ENCODE peak calls at places on chromosomes 12 and 14, in seven cellular contexts. B, G, N, V, R, D and A are unnamed samples.
A peak's percentile ranks its signal among the peaks of the same experiment; 100 is the strongest.

GRCh38 chr12:26281320-26281719 is 85.9 kb downstream of the SSPN start:
- DNase-seq in B (no peak), G (no peak), N (no peak), V (no peak), R (no peak), D (peak; percentile 79), A (no peak)

GRCh38 chr14:72104011-72104613 is 171.9 kb downstream of the RGS6 start:
- DNase-seq in B (no peak), G (peak; percentile 6), N (no peak), V (peak; percentile 19), R (peak; percentile 85), D (no peak), A (peak; percentile 26)

GRCh38 chr14:74614508-74615495 is 2.8 kb upstream of the LTBP2 start:
- DNase-seq in B (no peak), G (no peak), N (no peak), V (no peak), R (no peak), D (peak; percentile 57), A (no peak)

GRCh38 chr14:89283327-89284060 is 133.5 kb downstream of the FOXN3 start:
- DNase-seq in B (no peak), G (no peak), N (no peak), V (no peak), R (no peak), D (no peak), A (peak; percentile 39)

GRCh38 chr12:501722-502447 is 42.1 kb downstream of the B4GALNT3 start:
- DNase-seq in B (no peak), G (no peak), N (no peak), V (no peak), R (peak; percentile 73), D (no peak), A (no peak)

GRCh38 chr14:75343914-75344313 is 65.3 kb downstream of the FOS start:
- DNase-seq in B (no peak), G (no peak), N (peak; percentile 82), V (no peak), R (no peak), D (peak; percentile 93), A (no peak)

GRCh38 chr14:105058521-105059034 is 6.7 kb downstream of the GPR132 start:
- DNase-seq in B (no peak), G (no peak), N (no peak), V (no peak), R (no peak), D (no peak), A (no peak)

GRCh38 chr12:109582636-109583035 is 9.0 kb downstream of the MVK start:
- DNase-seq in B (no peak), G (peak; percentile 23), N (no peak), V (no peak), R (peak; percentile 82), D (no peak), A (no peak)

GRCh38 chr12:120367924-120368788 is 808 bp downstream of the MSI1 start:
- DNase-seq in B (no peak), G (no peak), N (no peak), V (no peak), R (peak; percentile 82), D (no peak), A (no peak)

GRCh38 chr12:121388421-121388981 is 11.4 kb upstream of the RNF34 start:
- DNase-seq in B (peak; percentile 76), G (peak; percentile 32), N (peak; percentile 77), V (no peak), R (no peak), D (peak; percentile 84), A (no peak)

GRCh38 chr12:43883748-43884147 is 47.9 kb downstream of the TMEM117 start:
- DNase-seq in B (no peak), G (no peak), N (no peak), V (no peak), R (no peak), D (no peak), A (no peak)

GRCh38 chr12:13046914-13047472 is 2.8 kb downstream of the FAM234B start:
- DNase-seq in B (no peak), G (no peak), N (no peak), V (no peak), R (no peak), D (no peak), A (no peak)

DNA sequence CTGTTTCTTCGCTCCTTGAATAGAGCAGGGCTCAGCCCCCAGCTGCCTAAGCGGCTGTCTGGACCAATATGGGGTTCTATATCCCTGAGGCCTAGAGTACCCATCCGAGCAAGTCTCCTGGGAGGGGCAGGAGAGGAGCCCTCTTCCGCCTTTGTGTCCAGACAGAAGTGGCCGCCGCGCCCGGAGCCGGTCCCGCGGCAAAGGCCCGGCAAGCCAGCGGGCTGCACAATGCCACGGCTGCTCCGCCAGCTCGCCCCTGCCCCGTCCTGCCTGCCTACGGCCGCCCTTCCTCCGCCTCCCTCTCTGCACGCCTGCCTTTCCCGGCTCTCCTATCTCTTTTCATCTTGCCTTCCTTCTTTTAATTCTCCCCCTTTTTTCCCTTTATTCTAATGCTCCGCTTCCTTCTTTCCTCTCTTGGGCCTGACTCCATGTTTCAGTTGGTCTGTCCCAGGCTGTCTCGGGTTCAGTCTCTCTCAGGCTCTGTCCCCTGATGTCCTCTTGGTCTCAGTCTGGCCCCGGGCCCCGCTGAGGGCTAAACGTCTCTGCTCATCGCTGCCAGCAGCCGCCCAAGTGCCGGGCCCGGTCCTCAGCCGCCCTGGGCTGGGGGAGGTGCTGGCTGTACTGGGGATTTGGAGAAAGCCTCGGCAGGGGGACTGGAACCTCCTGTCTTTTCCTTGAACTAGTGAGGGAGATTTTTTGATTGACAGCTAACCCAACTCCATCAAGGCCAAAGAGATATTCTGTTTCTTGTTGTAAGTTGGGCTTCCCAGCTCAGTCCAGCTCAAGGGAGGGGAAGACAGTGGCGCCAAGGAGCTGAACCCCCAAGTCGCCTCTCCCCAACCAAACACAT is 2.4 kb upstream of the HOXC9 start:
- DNase-seq in B (no peak), G (no peak), N (no peak), V (no peak), R (no peak), D (peak; percentile 17), A (no peak)
- H3K4me3 ChIP-seq in B (no peak overlapping the region), G (no peak overlapping the region), N (no peak overlapping the region), V (no peak overlapping the region), R (no peak overlapping the region), D (peak overlapping the region; percentile 98), A (no peak overlapping the region)

GRCh38 chr12:22731231-22731630 is 106.3 kb downstream of the ETNK1 start:
- DNase-seq in B (no peak), G (no peak), N (peak; percentile 14), V (no peak), R (no peak), D (peak; percentile 12), A (no peak)

GRCh38 chr12:22729431-22729830 is 104.5 kb downstream of the ETNK1 start:
- DNase-seq in B (no peak), G (no peak), N (no peak), V (no peak), R (no peak), D (no peak), A (no peak)

GRCh38 chr12:22733756-22734155 is 108.8 kb downstream of the ETNK1 start:
- DNase-seq in B (no peak), G (no peak), N (peak; percentile 67), V (no peak), R (no peak), D (peak; percentile 37), A (no peak)

GRCh38 chr12:22729898-22730443 is 105.0 kb downstream of the ETNK1 start:
- DNase-seq in B (peak; percentile 18), G (no peak), N (peak; percentile 60), V (no peak), R (no peak), D (peak; percentile 91), A (no peak)

GRCh38 chr12:22728989-22729388 is 104.0 kb downstream of the ETNK1 start:
- DNase-seq in B (no peak), G (no peak), N (no peak), V (no peak), R (no peak), D (no peak), A (no peak)
- H3K4me3 ChIP-seq in B (no peak overlapping the region), G (no peak overlapping the region), N (no peak overlapping the region), V (no peak overlapping the region), R (no peak overlapping the region), D (no peak overlapping the region), A (no peak overlapping the region)

DNA sequence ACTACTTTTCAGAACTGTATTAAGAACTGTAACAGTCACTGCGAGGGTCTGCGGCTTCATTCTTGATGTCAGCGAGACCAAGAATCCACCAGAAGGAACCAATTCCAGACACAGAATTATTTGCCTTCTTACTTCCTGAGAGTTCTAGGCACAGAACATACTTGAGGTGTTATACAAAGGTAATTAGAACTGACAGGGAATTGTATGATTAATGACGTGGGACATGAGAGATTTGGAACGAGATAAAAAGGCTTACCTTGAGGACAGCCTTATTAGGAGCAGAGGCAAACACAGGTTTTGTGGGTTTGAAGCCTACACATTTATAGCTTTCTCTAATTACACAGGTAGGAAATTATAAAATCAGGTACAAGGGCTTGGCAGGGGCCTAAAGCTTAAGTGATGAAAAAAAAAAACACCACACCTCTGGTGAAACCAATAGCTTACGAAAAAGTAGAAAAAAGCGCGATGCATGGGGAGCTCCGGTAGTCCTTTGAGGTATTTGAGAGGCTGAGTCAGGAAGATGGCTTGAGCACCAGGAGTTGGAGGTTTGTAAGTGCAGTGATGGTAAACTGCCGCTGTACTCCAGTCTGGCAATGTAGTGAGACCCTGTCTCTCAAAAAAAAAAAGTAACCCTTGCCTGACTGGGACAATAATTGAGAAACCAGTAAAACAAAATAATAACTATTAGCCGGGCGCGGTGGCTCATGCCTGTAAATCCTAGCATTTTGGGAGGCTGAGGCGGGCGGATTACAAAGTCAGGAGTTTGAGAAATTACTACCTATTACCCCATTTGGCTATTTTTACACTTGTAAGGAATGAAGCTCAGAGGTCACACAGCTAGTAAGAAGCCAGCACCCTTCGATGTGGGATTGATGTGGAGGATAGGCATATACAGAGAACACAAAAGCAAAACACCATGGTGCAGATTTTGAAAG is 795 bp upstream of the ACOT2 start:
- DNase-seq in B (no peak), G (no peak), N (peak; percentile 6), V (no peak), R (no peak), D (peak; percentile 33), A (no peak)
- H3K4me3 ChIP-seq in B (peak overlapping the region; percentile 75), G (peak overlapping the region; percentile 55), N (peak overlapping the region; percentile 54), V (peak overlapping the region; percentile 73), R (peak overlapping the region; percentile 75), D (peak overlapping the region; percentile 75), A (no peak overlapping the region)

GRCh38 chr12:1974812-1975211 is 29.4 kb downstream of the DCP1B start:
- DNase-seq in B (no peak), G (no peak), N (no peak), V (no peak), R (no peak), D (peak; percentile 21), A (no peak)

GRCh38 chr12:1972260-1972659 is 32.0 kb downstream of the DCP1B start:
- DNase-seq in B (peak; percentile 8), G (no peak), N (peak; percentile 55), V (no peak), R (no peak), D (peak; percentile 72), A (no peak)

GRCh38 chr12:1977109-1977508 is 27.1 kb downstream of the DCP1B start:
- DNase-seq in B (no peak), G (no peak), N (no peak), V (no peak), R (no peak), D (no peak), A (no peak)

GRCh38 chr12:1970331-1970900 is 33.8 kb downstream of the DCP1B start:
- DNase-seq in B (no peak), G (no peak), N (no peak), V (no peak), R (no peak), D (peak; percentile 25), A (no peak)

DNA sequence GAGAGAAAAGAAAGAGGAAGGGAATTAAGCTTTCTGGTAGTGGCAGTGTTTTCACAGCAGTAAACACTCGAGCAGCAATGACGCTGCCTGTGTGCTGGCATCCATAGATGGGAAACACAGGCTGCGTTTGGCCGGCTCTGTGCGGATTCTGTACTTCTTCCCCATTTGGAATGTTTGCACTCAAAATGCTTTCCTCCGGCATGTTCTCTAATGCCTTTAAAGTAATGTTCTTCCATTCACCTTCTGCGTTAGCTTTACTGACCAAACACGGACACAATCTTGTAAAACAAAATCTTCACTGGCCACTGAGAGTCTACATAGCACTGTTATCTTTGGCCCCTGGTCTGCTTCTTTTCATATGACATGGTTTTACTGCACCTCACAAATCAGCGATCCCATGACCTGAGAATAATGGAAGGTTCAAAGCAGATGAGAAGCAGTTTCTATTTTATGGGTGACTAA is 31.4 kb downstream of the DCP1B start:
- DNase-seq in B (peak; percentile 20), G (no peak), N (peak; percentile 36), V (no peak), R (no peak), D (peak; percentile 25), A (no peak)
- H3K4me3 ChIP-seq in B (peak overlapping the region; percentile 18), G (no peak overlapping the region), N (no peak overlapping the region), V (no peak overlapping the region), R (no peak overlapping the region), D (no peak overlapping the region), A (no peak overlapping the region)